ENCODE peak calls at places on chromosomes 13 and 19, in seven cellular contexts. C, J, H, I, X, S and Z are unnamed samples.

GRCh38 chr13:114032121-114032799 is 58.4 kb upstream of the C13orf46 start:
- DNase-seq in J (peak), H (peak), I (no peak), S (no peak), C (no peak), X (peak), Z (no peak)

GRCh38 chr19:42528354-42529247 is at the start of gene CEACAM1:
- DNase-seq in H (no peak), X (no peak), S (peak), C (peak), I (no peak), J (no peak), Z (no peak)

GRCh38 chr19:17522988-17523872 is 11.8 kb downstream of the PGLS start:
- DNase-seq in I (no peak), S (no peak), X (no peak), C (no peak), J (no peak), H (no peak), Z (no peak)

GRCh38 chr13:36713842-36714241 is 40.0 kb downstream of the SERTM1 start:
- DNase-seq in I (no peak), S (no peak), H (no peak), J (no peak), X (no peak), C (no peak), Z (no peak)

GRCh38 chr13:59493436-59493965 is 670.2 kb downstream of the DIAPH3 start:
- DNase-seq in S (no peak), I (no peak), C (no peak), X (no peak), J (no peak), H (no peak), Z (no peak)

GRCh38 chr19:38894968-38895367 is 4.5 kb downstream of the SIRT2 start:
- DNase-seq in H (no peak), S (no peak), I (no peak), C (no peak), J (no peak), X (no peak), Z (no peak)

GRCh38 chr13:47218611-47219010 is 321.8 kb upstream of the HTR2A start:
- DNase-seq in H (no peak), C (no peak), I (no peak), J (no peak), S (no peak), X (no peak), Z (no peak)

GRCh38 chr19:27972291-27973040 is 1240.5 kb downstream of the UQCRFS1 start:
- DNase-seq in C (no peak), I (no peak), X (no peak), S (no peak), H (no peak), J (peak), Z (no peak)

GRCh38 chr13:75870397-75870801 is 234.3 kb downstream of the LMO7 start:
- DNase-seq in J (no peak), I (no peak), C (peak), S (peak), X (peak), H (peak), Z (peak)

GRCh38 chr19:33098023-33098652 is 17.2 kb downstream of the GPATCH1 start:
- DNase-seq in H (no peak), X (no peak), I (no peak), S (peak), C (no peak), J (no peak), Z (no peak)

GRCh38 chr19:11382898-11383705 is 1.0 kb downstream of the EPOR start:
- DNase-seq in J (peak), X (peak), I (peak), S (peak), H (no peak), C (peak), Z (no peak)

GRCh38 chr13:25860862-25861261 is 191.0 kb downstream of the SHISA2 start:
- DNase-seq in S (no peak), X (peak), I (no peak), C (no peak), H (peak), J (no peak), Z (no peak)

GRCh38 chr13:97408938-97409337 is 25.0 kb upstream of the RAP2A start:
- DNase-seq in X (no peak), S (no peak), J (no peak), C (no peak), I (no peak), H (no peak), Z (no peak)

GRCh38 chr13:26589754-26590153 is 32.3 kb downstream of the WASF3 start:
- DNase-seq in C (no peak), H (peak), J (no peak), X (peak), I (no peak), S (no peak), Z (no peak)

GRCh38 chr19:21398851-21399250 is 1.9 kb downstream of the ZNF493 start:
- DNase-seq in I (no peak), J (no peak), C (no peak), H (peak), X (no peak), S (no peak), Z (no peak)

GRCh38 chr19:41706741-41707501 is 1.5 kb upstream of the CEACAM5 start:
- DNase-seq in C (peak), S (no peak), X (no peak), J (peak), I (peak), H (no peak), Z (peak)

GRCh38 chr19:51329411-51329810 is 12.5 kb downstream of the VSIG10L start:
- DNase-seq in C (no peak), X (no peak), H (no peak), J (no peak), I (no peak), S (no peak), Z (no peak)

GRCh38 chr13:98240131-98240530 is 63.1 kb upstream of the RNF113B start:
- DNase-seq in H (no peak), S (no peak), C (no peak), I (no peak), X (no peak), J (no peak), Z (no peak)

GRCh38 chr13:64446372-64446771 is 2783.8 kb downstream of the PCDH9 start:
- DNase-seq in C (no peak), H (no peak), X (no peak), J (peak), S (no peak), I (no peak), Z (no peak)

GRCh38 chr19:2436926-2437325 is 9.5 kb upstream of the TIMM13 start:
- DNase-seq in S (no peak), X (no peak), C (no peak), I (no peak), H (no peak), J (no peak), Z (no peak)

GRCh38 chr13:73040479-73040878 is 18.3 kb upstream of the KLF5 start:
- DNase-seq in C (no peak), S (no peak), J (no peak), I (no peak), H (no peak), X (no peak), Z (no peak)

GRCh38 chr19:32977269-32977668 is 5.2 kb downstream of the FAAP24 start:
- DNase-seq in J (no peak), S (no peak), H (peak), I (no peak), C (no peak), X (peak), Z (no peak)

GRCh38 chr13:111908391-111908790 is 158.6 kb upstream of the SOX1 start:
- DNase-seq in H (no peak), S (no peak), C (peak), X (no peak), I (peak), J (no peak), Z (no peak)

GRCh38 chr19:47725759-47726401 is 12.7 kb downstream of the EHD2 start:
- DNase-seq in J (no peak), C (no peak), I (no peak), H (no peak), S (peak), X (peak), Z (no peak)

GRCh38 chr13:31012285-31013024 is 80.0 kb downstream of the TEX26 start:
- DNase-seq in I (peak), S (no peak), X (peak), J (peak), C (no peak), H (peak), Z (no peak)

GRCh38 chr13:22154041-22154440 is 483.2 kb downstream of the FGF9 start:
- DNase-seq in H (no peak), S (no peak), I (no peak), X (no peak), C (no peak), J (peak), Z (no peak)

GRCh38 chr13:28820099-28821051 is at the start of gene MTUS2:
- DNase-seq in I (peak), S (no peak), C (peak), X (peak), H (no peak), J (peak), Z (peak)

GRCh38 chr13:41544824-41545707 is 87.7 kb downstream of the RGCC start:
- DNase-seq in H (peak), X (peak), J (no peak), C (no peak), I (no peak), S (no peak), Z (no peak)

GRCh38 chr13:97715763-97716162 is 237.7 kb upstream of the IPO5 start:
- DNase-seq in J (no peak), X (no peak), H (no peak), I (no peak), C (no peak), S (no peak), Z (no peak)

GRCh38 chr19:36837902-36838783 is at the start of gene ZNF790:
- DNase-seq in X (peak), C (peak), I (peak), S (peak), H (peak), J (peak), Z (peak)
- H3K23ac ChIP-seq in X (no peak), C (no peak), I (no peak), S (no peak), H (peak), J (no peak), Z (peak)

GRCh38 chr19:18737954-18738351 is 53.2 kb downstream of the COMP start:
- DNase-seq in J (no peak), H (no peak), I (no peak), C (no peak), S (no peak), X (no peak), Z (no peak)

GRCh38 chr19:18736415-18737336 is 53.2 kb downstream of the CRTC1 start:
- DNase-seq in H (no peak), X (no peak), I (no peak), S (no peak), J (no peak), C (no peak), Z (no peak)

GRCh38 chr19:18738961-18739690 is 52.0 kb downstream of the COMP start:
- DNase-seq in J (no peak), C (no peak), S (no peak), X (no peak), H (no peak), I (peak), Z (no peak)

GRCh38 chr19:18735752-18736151 is 52.3 kb downstream of the CRTC1 start:
- DNase-seq in X (no peak), S (no peak), C (no peak), H (no peak), J (no peak), I (no peak), Z (no peak)

DNA sequence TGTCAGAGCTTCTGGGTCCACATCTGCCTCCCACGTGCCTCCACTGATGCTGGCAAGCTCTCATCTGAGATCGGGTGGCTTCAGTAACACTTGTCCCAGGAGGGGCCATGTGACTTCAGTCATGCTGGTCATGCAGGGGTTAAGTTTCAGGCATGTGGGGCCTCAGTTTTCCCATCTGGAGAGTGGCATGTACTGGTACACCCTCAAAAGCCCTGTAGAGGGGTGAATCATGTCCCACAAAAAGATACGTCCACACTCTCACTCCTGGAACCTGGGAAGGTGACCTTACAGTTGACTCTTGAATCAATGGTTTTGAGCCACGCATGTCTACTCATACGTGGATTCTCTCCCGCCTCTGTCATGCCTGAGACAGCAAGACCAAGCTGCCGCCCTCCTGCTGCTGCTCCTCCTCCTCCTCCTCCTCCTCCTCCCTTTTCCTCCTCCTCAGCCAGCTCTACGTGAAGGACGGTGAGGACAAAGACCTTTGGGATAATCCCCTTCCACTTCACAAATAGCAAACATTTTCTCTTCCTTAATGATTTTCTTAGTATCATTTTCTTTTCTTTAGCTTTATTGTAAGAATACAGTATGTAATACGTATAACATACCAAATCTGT is 53.7 kb downstream of the COMP start:
- DNase-seq in H (peak), J (no peak), C (no peak), X (no peak), S (no peak), I (peak), Z (no peak)
- H3K4me2 ChIP-seq in H (no peak), J (no peak), C (no peak), X (no peak), S (no peak), I (no peak), Z (no peak)

GRCh38 chr19:15864824-15865223 is 33.0 kb downstream of the CYP4F2 start:
- DNase-seq in H (no peak), J (no peak), I (no peak), C (no peak), X (no peak), S (no peak), Z (no peak)
- H3K23ac ChIP-seq in H (no peak), J (no peak), I (no peak), C (no peak), X (no peak), S (no peak), Z (no peak)

DNA sequence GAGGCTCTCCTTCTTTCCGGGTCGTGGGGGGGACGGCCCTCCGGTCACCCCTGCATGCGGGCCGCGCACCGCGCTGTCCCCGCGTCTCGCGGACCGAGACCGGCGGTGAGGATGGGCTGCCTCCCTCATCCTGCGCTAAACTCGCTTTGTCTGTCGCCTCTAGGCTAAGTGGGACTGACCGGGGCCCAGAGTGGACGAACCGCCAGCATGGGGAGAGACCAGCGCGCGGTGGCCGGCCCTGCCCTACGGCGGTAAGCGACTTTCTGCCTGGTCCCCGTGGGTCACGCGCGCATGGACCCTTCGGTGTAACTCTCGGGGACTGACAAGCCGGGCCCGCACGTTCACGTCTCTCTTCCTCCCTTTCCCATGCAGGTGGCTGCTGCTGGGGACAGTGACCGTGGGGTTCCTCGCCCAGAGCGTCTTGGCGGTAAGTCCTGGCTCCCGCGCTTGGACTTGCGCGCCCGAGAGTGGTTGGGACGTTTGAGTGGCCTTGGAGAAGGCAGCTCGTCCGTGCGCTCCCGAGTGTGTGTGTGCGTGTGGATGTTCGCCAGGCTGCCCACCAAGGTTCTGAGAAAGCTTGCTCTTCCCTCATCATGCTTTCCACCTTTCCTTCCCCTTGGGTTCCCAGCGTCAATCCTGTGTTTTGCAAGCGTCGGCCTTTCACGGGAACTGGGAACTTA is 753 bp downstream of the COL4A2 start:
- DNase-seq in H (peak), C (peak), J (peak), I (peak), S (peak), X (peak), Z (peak)
- H3K4me2 ChIP-seq in H (peak), C (peak), J (peak), I (peak), S (peak), X (peak), Z (peak)

GRCh38 chr19:7076151-7076550 is 6.6 kb downstream of the ZNF557 start:
- DNase-seq in S (no peak), X (no peak), J (no peak), H (no peak), C (no peak), I (no peak), Z (no peak)
- H3K23ac ChIP-seq in S (no peak), X (no peak), J (no peak), H (no peak), C (no peak), I (no peak), Z (no peak)

DNA sequence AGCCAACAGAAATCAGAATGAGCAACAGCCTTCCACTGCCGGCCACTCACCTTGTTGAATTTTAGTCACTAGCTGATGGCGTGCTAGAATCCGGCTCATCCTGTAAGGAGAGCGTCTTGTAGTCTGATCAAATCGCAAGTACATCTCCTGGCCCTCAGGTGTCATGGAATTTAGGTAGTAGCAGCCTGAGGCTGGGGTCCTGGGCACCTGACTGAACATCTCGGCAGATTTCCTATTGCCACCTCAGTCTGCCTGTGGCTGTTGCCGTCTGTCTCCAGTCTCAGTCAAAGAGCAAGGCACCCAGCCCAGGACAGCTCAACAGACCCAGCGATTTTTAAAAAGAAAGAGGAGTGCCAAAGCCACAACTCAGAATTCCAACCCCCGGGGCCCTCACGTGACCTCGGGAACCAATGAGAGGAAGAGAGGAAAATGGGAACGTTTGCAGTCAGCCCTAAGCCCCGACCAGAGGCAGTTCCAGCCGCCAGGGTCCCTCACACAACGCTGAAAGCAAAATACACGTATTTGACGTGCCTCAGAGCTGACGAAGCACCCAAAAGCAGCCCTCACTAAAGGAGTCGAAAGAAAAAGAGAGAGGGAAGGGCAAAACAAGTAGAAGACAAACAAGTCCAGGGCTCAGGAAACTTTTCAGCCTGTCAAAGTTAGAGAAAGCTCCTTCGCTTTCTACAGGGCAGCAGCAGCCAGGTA is at the start of gene STARD13:
- DNase-seq in H (peak), I (peak), S (peak), C (peak), X (peak), J (peak), Z (peak)
- H3K4me2 ChIP-seq in H (peak), I (peak), S (peak), C (peak), X (peak), J (peak), Z (peak)

GRCh38 chr19:639251-640155 is at the start of gene FGF22:
- DNase-seq in X (peak), I (peak), S (peak), C (peak), J (peak), H (peak), Z (peak)
- H3K23ac ChIP-seq in X (no peak), I (no peak), S (no peak), C (no peak), J (no peak), H (no peak), Z (peak)

GRCh38 chr19:18562086-18562485 is 4.4 kb downstream of the KXD1 start:
- DNase-seq in J (no peak), X (no peak), I (no peak), S (no peak), C (no peak), H (no peak), Z (no peak)
- H3K4me2 ChIP-seq in J (no peak), X (no peak), I (no peak), S (no peak), C (no peak), H (no peak), Z (no peak)

GRCh38 chr13:107111248-107111647 is 543.3 kb upstream of the ARGLU1 start:
- DNase-seq in C (no peak), I (no peak), X (no peak), J (no peak), H (no peak), S (no peak), Z (no peak)

GRCh38 chr13:107117327-107118012 is 549.5 kb upstream of the ARGLU1 start:
- DNase-seq in I (no peak), S (no peak), H (peak), J (peak), X (peak), C (no peak), Z (no peak)

DNA sequence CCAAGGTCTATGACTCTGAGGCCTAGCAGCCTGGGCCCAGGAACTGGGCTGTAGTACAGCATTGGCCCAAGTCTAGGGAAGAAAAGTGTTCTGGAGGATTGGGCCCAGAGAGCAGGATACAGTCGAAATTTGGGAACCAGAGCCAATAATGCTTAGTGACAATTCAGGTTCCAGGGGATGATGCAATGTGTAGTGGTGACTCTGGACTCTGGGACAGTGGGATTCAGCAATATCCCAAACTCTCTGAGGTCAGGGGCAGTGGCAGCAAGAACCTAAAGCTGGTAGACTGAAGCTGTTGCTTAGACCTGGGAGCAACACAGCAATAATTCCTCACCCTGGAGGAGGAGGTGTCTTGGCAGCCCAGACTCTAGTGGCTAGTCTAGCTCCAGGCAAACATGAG is 545.5 kb upstream of the ARGLU1 start:
- DNase-seq in X (no peak), J (no peak), H (no peak), I (no peak), S (no peak), C (no peak), Z (no peak)
- H3K23ac ChIP-seq in X (no peak), J (no peak), H (no peak), I (no peak), S (no peak), C (no peak), Z (no peak)